ENCODE peak calls at places on chromosomes 3 and 15, in seven cellular contexts. G is GM23338, V is body of pancreas, B is psoas muscle, L is tibial nerve, O is left ventricle myocardium inferior, P is heart left ventricle. F is an unnamed sample.
A peak's percentile ranks its signal among the peaks of the same experiment; 100 is the strongest.

GRCh38 chr15:52114656-52115055 is 2.1 kb upstream of the BCL2L10 start:
- DNase-seq in B (no peak), G (no peak), V (no peak), L (no peak), O (no peak), P (no peak), F (no peak)

GRCh38 chr3:15377961-15378791 is 45.8 kb upstream of the SH3BP5 start:
- DNase-seq in P (peak; percentile 97), L (peak; percentile 98), V (peak; percentile 96), O (peak; percentile 91), B (peak; percentile 96), G (peak; percentile 99), F (peak; percentile 62)

GRCh38 chr3:129703913-129704312 is 97.4 kb upstream of the PLXND1 start:
- DNase-seq in P (no peak), B (no peak), O (no peak), V (no peak), L (no peak), G (no peak), F (no peak)

GRCh38 chr3:4726549-4726948 is 233.4 kb downstream of the ITPR1 start:
- DNase-seq in P (no peak), O (no peak), L (no peak), B (no peak), V (no peak), G (no peak), F (no peak)

GRCh38 chr15:85618956-85619491 is 175.7 kb downstream of the KLHL25 start:
- DNase-seq in P (peak; percentile 84), B (peak; percentile 87), G (peak; percentile 69), V (no peak), L (peak; percentile 86), O (peak; percentile 74), F (peak; percentile 87)

GRCh38 chr3:36923523-36923943 is 21.3 kb downstream of the TRANK1 start:
- DNase-seq in L (no peak), B (no peak), V (no peak), P (no peak), G (peak; percentile 70), O (no peak), F (no peak)

GRCh38 chr15:56892651-56893348 is 25.6 kb upstream of the TCF12 start:
- DNase-seq in P (no peak), V (no peak), B (no peak), G (no peak), O (no peak), L (no peak), F (no peak)

GRCh38 chr3:39196671-39197446 is 4.5 kb upstream of the XIRP1 start:
- DNase-seq in P (no peak), V (no peak), G (no peak), O (no peak), B (peak; percentile 80), L (no peak), F (no peak)

GRCh38 chr15:60773893-60774292 is 295.0 kb upstream of the ICE2 start:
- DNase-seq in V (no peak), B (no peak), G (no peak), O (no peak), L (no peak), P (no peak), F (no peak)

GRCh38 chr3:137770066-137770805 is 6.1 kb downstream of the SOX14 start:
- DNase-seq in O (no peak), V (no peak), G (peak; percentile 62), B (peak; percentile 34), L (no peak), P (no peak), F (no peak)
- H3K27me3 ChIP-seq in O (peaks cover 100% of the 10 kb centered on the region), V (no peaks in the 10 kb centered on the region), G (peaks cover 99% of the 10 kb centered on the region), B (peaks cover 90% of the 10 kb centered on the region), L (no peaks in the 10 kb centered on the region), P (peaks cover 100% of the 10 kb centered on the region), F (peaks cover 58% of the 10 kb centered on the region)

DNA sequence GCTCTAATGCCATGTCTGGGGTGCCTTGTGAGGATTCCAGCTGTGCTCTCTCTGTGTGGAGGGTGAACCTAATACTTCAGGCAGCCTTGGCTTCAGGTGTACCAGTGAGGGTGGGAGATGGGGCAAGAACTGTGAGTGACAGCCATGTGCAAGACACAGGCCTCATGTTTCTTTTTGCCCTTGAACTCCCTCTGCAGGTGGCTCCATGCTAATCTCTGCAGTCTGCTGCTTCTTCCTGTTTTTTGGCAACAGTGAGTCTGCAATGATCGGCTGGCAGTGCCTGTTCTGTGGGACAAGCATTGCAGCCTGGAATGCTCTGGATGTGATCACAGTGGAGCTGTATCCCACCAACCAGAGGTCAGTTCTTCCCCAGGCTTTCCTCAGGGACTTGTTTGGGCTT is 189.3 kb downstream of the SV2B start:
- DNase-seq in L (no peak), O (no peak), V (no peak), G (peak; percentile 38), P (no peak), B (no peak), F (no peak)
- TF ChIP-seq CTCF in L (no peak), O (peak; percentile 18), V (no peak), G (peak; percentile 56), P (no peak), B (no peak), F (no peak)

GRCh38 chr3:29695201-29695904 is 414.5 kb downstream of the RBMS3 start:
- DNase-seq in V (no peak), P (no peak), G (no peak), B (no peak), L (no peak), O (no peak), F (peak; percentile 75)

GRCh38 chr3:29694331-29694730 is 413.5 kb downstream of the RBMS3 start:
- DNase-seq in G (no peak), V (no peak), L (no peak), P (no peak), O (no peak), B (no peak), F (peak; percentile 5)

GRCh38 chr3:29693863-29694262 is 413.0 kb downstream of the RBMS3 start:
- DNase-seq in B (no peak), O (no peak), P (no peak), V (no peak), L (no peak), G (peak; percentile 81), F (peak; percentile 50)

GRCh38 chr3:29695905-29696238 is 415.0 kb downstream of the RBMS3 start:
- DNase-seq in P (no peak), V (no peak), B (no peak), L (peak; percentile 49), O (no peak), G (no peak), F (no peak)

GRCh38 chr3:29694783-29695182 is 413.9 kb downstream of the RBMS3 start:
- DNase-seq in B (no peak), V (no peak), P (no peak), L (no peak), O (no peak), G (peak; percentile 48), F (peak; percentile 71)
- H3K4me3 ChIP-seq in B (no peak overlapping the region), V (no peak overlapping the region), P (no peak overlapping the region), L (no peak overlapping the region), O (no peak overlapping the region), G (no peak overlapping the region), F (no peak overlapping the region)

GRCh38 chr15:98169551-98169950 is 209.0 kb downstream of the ARRDC4 start:
- DNase-seq in V (no peak), P (no peak), G (no peak), O (no peak), L (no peak), B (no peak), F (no peak)

GRCh38 chr15:98163319-98164030 is 203.0 kb downstream of the ARRDC4 start:
- DNase-seq in P (no peak), O (no peak), V (no peak), G (peak; percentile 10), B (no peak), L (no peak), F (no peak)

GRCh38 chr15:98164986-98165385 is 204.5 kb downstream of the ARRDC4 start:
- DNase-seq in V (no peak), B (no peak), L (no peak), O (no peak), P (no peak), G (no peak), F (no peak)

GRCh38 chr15:98160236-98160635 is 199.7 kb downstream of the ARRDC4 start:
- DNase-seq in B (no peak), O (no peak), P (no peak), V (no peak), L (no peak), G (no peak), F (no peak)

GRCh38 chr15:98164573-98164972 is 204.1 kb downstream of the ARRDC4 start:
- DNase-seq in P (no peak), G (no peak), B (no peak), V (no peak), O (no peak), L (no peak), F (no peak)
- H3K27me3 ChIP-seq in P (no peaks in the 10 kb centered on the region), G (no peaks in the 10 kb centered on the region), B (peaks cover 6% of the 10 kb centered on the region), V (no peaks in the 10 kb centered on the region), O (peaks cover 62% of the 10 kb centered on the region), L (no peaks in the 10 kb centered on the region), F (no peaks in the 10 kb centered on the region)

DNA sequence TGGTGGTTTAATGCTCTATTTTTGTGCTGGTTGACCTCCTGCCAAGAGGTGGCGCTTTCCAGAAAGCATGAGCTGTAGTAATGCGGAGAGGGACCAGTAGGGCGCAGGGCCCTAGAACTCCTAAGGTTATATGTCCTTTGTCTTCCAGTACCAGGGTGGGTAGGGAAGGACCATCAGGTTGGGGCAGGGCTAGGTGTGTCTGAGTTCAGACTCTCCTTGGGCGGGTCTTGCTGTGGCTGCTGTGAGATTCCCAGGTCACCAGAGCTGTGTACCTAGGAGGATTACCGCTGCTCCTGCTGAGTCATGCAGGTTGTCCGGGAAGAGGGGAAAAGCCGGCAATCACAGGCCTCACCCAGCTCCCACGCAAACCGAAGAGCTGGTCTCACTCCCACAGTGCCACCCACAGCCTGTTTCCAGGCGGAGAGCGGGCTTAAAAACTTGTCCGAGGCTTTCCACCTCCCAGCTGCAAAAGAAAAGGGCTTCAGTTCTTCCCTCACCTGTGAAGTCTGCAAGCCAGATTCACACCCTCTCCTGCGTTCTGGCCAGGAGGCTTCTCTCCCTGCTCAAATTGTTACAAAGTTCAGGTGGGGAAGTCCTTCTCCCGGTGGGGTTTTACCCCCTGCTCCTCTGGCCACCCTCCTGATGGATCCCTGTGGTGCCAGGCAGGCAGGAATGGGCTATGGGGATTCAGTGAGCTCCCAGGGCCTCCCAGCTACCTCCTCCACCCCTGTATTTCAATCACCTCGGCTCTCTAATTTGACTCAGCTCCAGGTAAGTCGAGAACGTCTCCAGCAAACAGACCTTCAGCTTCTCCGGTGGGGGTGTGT is 37.7 kb upstream of the BCHE start:
- DNase-seq in V (no peak), O (no peak), B (no peak), P (no peak), G (peak; percentile 33), L (no peak), F (no peak)
- TF ChIP-seq CTCF in V (no peak), O (no peak), B (no peak), P (no peak), G (peak; percentile 50), L (no peak), F (no peak)

F was measured in BJ.